ENCODE peak calls at places on chromosome 16, in nine cellular contexts. U is G401; P is fibroblast of the aortic adventitia; S is activated CD4-positive, CD25-positive, alpha-beta regulatory T cell treated with anti-CD3 and anti-CD28 coated beads, Interleukin-2, amount 50 U/mL, for 16 hours; Z is stimulated activated CD4-positive, alpha-beta T cell treated with anti-CD3 and anti-CD28 coated beads, Interleukin-2, amount 100 ng/mL, for 48 hours; Y is DMS 273 treated with DMSO at 0.1 percent for 48 hours; I is skeletal muscle cell; L is nephron progenitor cell; F is AG10803. T is an unnamed sample.

GRCh38 chr16:58196898-58197313 is 1.0 kb downstream of the CSNK2A2 start:
- DNase-seq in S (no peak), U (peak; percentile 12), I (no peak), Z (no peak), L (no peak), P (peak; percentile 10), Y (no peak), F (peak; percentile 29), T (no peak)

GRCh38 chr16:57764341-57765159 is 29.0 kb downstream of the KATNB1 start:
- DNase-seq in L (peak; percentile 52), F (peak; percentile 81), Z (peak; percentile 14), Y (no peak), S (no peak), I (peak; percentile 55), U (peak; percentile 27), P (peak; percentile 68), T (peak; percentile 22)

GRCh38 chr16:4380131-4381063 is 8.7 kb downstream of the VASN start:
- DNase-seq in I (no peak), F (no peak), Y (no peak), S (no peak), U (no peak), P (peak; percentile 38), Z (no peak), L (peak; percentile 57), T (no peak)

GRCh38 chr16:88570691-88571092 is 489 bp downstream of the ZC3H18 start:
- DNase-seq in P (no peak), L (no peak), Z (no peak), S (no peak), Y (no peak), I (no peak), F (no peak), U (peak; percentile 1), T (no peak)

GRCh38 chr16:3020247-3020603 is at the start of gene TNFRSF12A:
- DNase-seq in U (peak; percentile 54), L (peak; percentile 77), P (peak; percentile 46), I (no peak), S (peak; percentile 37), F (peak; percentile 73), Z (peak; percentile 61), Y (peak; percentile 25), T (no peak)

GRCh38 chr16:81401035-81401950 is 43.3 kb upstream of the CMIP start:
- DNase-seq in U (no peak), S (no peak), Z (no peak), P (peak; percentile 84), F (peak; percentile 15), I (no peak), Y (no peak), L (no peak), T (peak; percentile 16)

GRCh38 chr16:28167730-28168129 is 44.0 kb downstream of the XPO6 start:
- DNase-seq in Z (no peak), P (no peak), S (no peak), Y (no peak), F (no peak), L (no peak), I (no peak), U (no peak), T (no peak)

GRCh38 chr16:1224558-1224957 is 510 bp downstream of the TPSG1 start:
- DNase-seq in F (no peak), L (no peak), Y (no peak), Z (no peak), P (no peak), I (no peak), S (no peak), U (no peak), T (no peak)

GRCh38 chr16:67535201-67535600 is 6.6 kb downstream of the RIPOR1 start:
- DNase-seq in Z (no peak), U (no peak), L (no peak), I (no peak), Y (no peak), S (no peak), F (no peak), P (no peak), T (no peak)

GRCh38 chr16:51164167-51164566 is 13.1 kb upstream of the SALL1 start:
- DNase-seq in S (no peak), U (no peak), Z (no peak), L (no peak), P (no peak), Y (peak; percentile 43), F (peak; percentile 62), I (peak; percentile 49), T (no peak)

GRCh38 chr16:11190585-11191565 is 65.1 kb downstream of the SOCS1 start:
- DNase-seq in U (peak; percentile 74), F (no peak), Z (no peak), L (no peak), Y (no peak), I (no peak), P (no peak), S (no peak), T (no peak)

GRCh38 chr16:53220585-53220984 is 165.8 kb downstream of the CHD9 start:
- DNase-seq in P (peak; percentile 55), Z (no peak), S (no peak), Y (no peak), I (peak; percentile 14), U (peak; percentile 30), F (peak; percentile 45), L (no peak), T (no peak)

GRCh38 chr16:14955546-14956231 is 18.4 kb downstream of the NPIPA1 start:
- DNase-seq in L (no peak), I (no peak), Y (no peak), F (no peak), S (no peak), U (peak; percentile 88), P (no peak), Z (no peak), T (no peak)

GRCh38 chr16:6643083-6643686 is 689.5 kb upstream of the RBFOX1 start:
- DNase-seq in L (peak; percentile 71), F (peak; percentile 44), I (peak; percentile 6), P (peak; percentile 62), Y (no peak), S (peak; percentile 2), Z (peak; percentile 59), U (peak; percentile 84), T (peak; percentile 10)

GRCh38 chr16:56700631-56701030 is 18.4 kb downstream of the MT1X start:
- DNase-seq in I (no peak), U (no peak), P (no peak), Y (no peak), F (no peak), L (no peak), Z (no peak), S (no peak), T (no peak)

GRCh38 chr16:12245923-12246290 is 269.4 kb downstream of the SNX29 start:
- DNase-seq in P (no peak), S (no peak), Z (no peak), I (no peak), U (no peak), L (no peak), Y (no peak), F (no peak), T (no peak)

GRCh38 chr16:27355610-27356009 is 41.8 kb downstream of the IL4R start:
- DNase-seq in P (peak; percentile 32), I (no peak), U (no peak), F (peak; percentile 37), Z (no peak), Y (peak; percentile 6), S (no peak), L (peak; percentile 14), T (no peak)

GRCh38 chr16:89475144-89475543 is 15.2 kb downstream of the ANKRD11 start:
- DNase-seq in Y (no peak), I (no peak), Z (no peak), L (no peak), P (no peak), S (no peak), U (no peak), F (no peak), T (no peak)

GRCh38 chr16:69186642-69187386 is at the start of gene SNTB2:
- DNase-seq in Y (peak; percentile 71), S (peak; percentile 60), Z (peak; percentile 77), I (no peak), P (peak; percentile 77), L (peak; percentile 95), F (peak; percentile 82), U (peak; percentile 92), T (no peak)

GRCh38 chr16:53212899-53213235 is 158.1 kb downstream of the CHD9 start:
- DNase-seq in L (no peak), P (no peak), F (no peak), Z (no peak), U (no peak), S (no peak), Y (no peak), I (no peak), T (no peak)

GRCh38 chr16:27264151-27264550 is 4.4 kb downstream of the NSMCE1 start:
- DNase-seq in Y (no peak), S (no peak), Z (no peak), F (peak; percentile 72), I (no peak), P (peak; percentile 71), L (no peak), U (no peak), T (no peak)

GRCh38 chr16:19677403-19677802 is 40.6 kb downstream of the KNOP1 start:
- DNase-seq in S (no peak), U (no peak), Y (no peak), F (no peak), P (no peak), I (no peak), Z (no peak), L (no peak), T (no peak)

GRCh38 chr16:61332461-61332860 is 703.8 kb downstream of the CDH8 start:
- DNase-seq in P (no peak), S (no peak), F (no peak), I (no peak), Y (no peak), U (no peak), Z (no peak), L (no peak), T (no peak)

GRCh38 chr16:15691046-15691445 is 41.0 kb downstream of the NDE1 start:
- DNase-seq in F (no peak), S (no peak), P (no peak), I (no peak), Y (no peak), L (no peak), Z (no peak), U (no peak), T (no peak)

GRCh38 chr16:57091200-57091989 is 988 bp upstream of the CPNE2 start:
- DNase-seq in I (no peak), U (no peak), L (peak; percentile 62), P (peak; percentile 28), Z (no peak), S (no peak), Y (no peak), F (no peak), T (no peak)

T was measured in AG09319.